ENCODE peak calls at places on chromosome 10, in ten cellular contexts. One of them, this sample, is unnamed.

GRCh38 chr10:11091517-11092102 is 73.9 kb downstream of the CELF2 start:
- DNase-seq in HFF-Myc: no peak
- DNase-seq in AG09309: no peak
- DNase-seq in IMR-90: no peak
- DNase-seq in cardiac fibroblast: no peak
- DNase-seq in upper lobe of right lung: no peak
- DNase-seq in dorsolateral prefrontal cortex: no peak
- DNase-seq in AG04450: no peak
- DNase-seq in transverse colon: no peak
- DNase-seq in fibroblast of lung: no peak
- DNase-seq in this sample: no peak

GRCh38 chr10:124494050-124494807 is 32.6 kb downstream of the LHPP start:
- DNase-seq in cardiac fibroblast: no peak
- DNase-seq in dorsolateral prefrontal cortex: no peak
- DNase-seq in transverse colon: no peak
- DNase-seq in AG09309: no peak
- DNase-seq in AG04450: no peak
- DNase-seq in upper lobe of right lung: no peak
- DNase-seq in fibroblast of lung: no peak
- DNase-seq in HFF-Myc: no peak
- DNase-seq in IMR-90: no peak
- DNase-seq in this sample: no peak

GRCh38 chr10:117166420-117167345 is 28.6 kb upstream of the VAX1 start:
- DNase-seq in AG09309: no peak
- DNase-seq in IMR-90: no peak
- DNase-seq in upper lobe of right lung: no peak
- DNase-seq in cardiac fibroblast: no peak
- DNase-seq in fibroblast of lung: no peak
- DNase-seq in transverse colon: no peak
- DNase-seq in dorsolateral prefrontal cortex: no peak
- DNase-seq in AG04450: no peak
- DNase-seq in HFF-Myc: no peak
- DNase-seq in this sample: peak; percentile 72

GRCh38 chr10:73561192-73561591 is 29.9 kb downstream of the USP54 start:
- DNase-seq in upper lobe of right lung: no peak
- DNase-seq in IMR-90: no peak
- DNase-seq in fibroblast of lung: no peak
- DNase-seq in AG09309: no peak
- DNase-seq in AG04450: no peak
- DNase-seq in dorsolateral prefrontal cortex: no peak
- DNase-seq in cardiac fibroblast: no peak
- DNase-seq in HFF-Myc: no peak
- DNase-seq in transverse colon: no peak
- DNase-seq in this sample: no peak

GRCh38 chr10:33734393-33735110 is 400.1 kb upstream of the NRP1 start:
- DNase-seq in cardiac fibroblast: no peak
- DNase-seq in upper lobe of right lung: no peak
- DNase-seq in AG09309: no peak
- DNase-seq in transverse colon: no peak
- DNase-seq in AG04450: no peak
- DNase-seq in IMR-90: no peak
- DNase-seq in dorsolateral prefrontal cortex: no peak
- DNase-seq in HFF-Myc: no peak
- DNase-seq in fibroblast of lung: peak; percentile 45
- DNase-seq in this sample: no peak

GRCh38 chr10:97456686-97457065 is 10.7 kb downstream of the ZDHHC16 start:
- DNase-seq in IMR-90: no peak
- DNase-seq in AG04450: no peak
- DNase-seq in AG09309: no peak
- DNase-seq in upper lobe of right lung: no peak
- DNase-seq in fibroblast of lung: no peak
- DNase-seq in transverse colon: no peak
- DNase-seq in dorsolateral prefrontal cortex: no peak
- DNase-seq in HFF-Myc: no peak
- DNase-seq in cardiac fibroblast: no peak
- DNase-seq in this sample: no peak

GRCh38 chr10:56934515-56934914 is 573.5 kb upstream of the ZWINT start:
- DNase-seq in dorsolateral prefrontal cortex: no peak
- DNase-seq in upper lobe of right lung: no peak
- DNase-seq in fibroblast of lung: no peak
- DNase-seq in AG04450: no peak
- DNase-seq in IMR-90: no peak
- DNase-seq in HFF-Myc: no peak
- DNase-seq in transverse colon: no peak
- DNase-seq in AG09309: no peak
- DNase-seq in cardiac fibroblast: no peak
- DNase-seq in this sample: no peak

GRCh38 chr10:100997364-100998182 is 2.0 kb upstream of the LZTS2 start:
- DNase-seq in fibroblast of lung: peak; percentile 80
- DNase-seq in IMR-90: peak; percentile 65
- DNase-seq in HFF-Myc: no peak
- DNase-seq in AG09309: peak; percentile 37
- DNase-seq in cardiac fibroblast: peak; percentile 84
- DNase-seq in AG04450: no peak
- DNase-seq in dorsolateral prefrontal cortex: peak; percentile 76
- DNase-seq in upper lobe of right lung: peak; percentile 94
- DNase-seq in transverse colon: peak; percentile 88
- DNase-seq in this sample: peak; percentile 79

GRCh38 chr10:58299580-58299979 is 30.6 kb downstream of the CISD1 start:
- DNase-seq in IMR-90: peak; percentile 57
- DNase-seq in transverse colon: peak; percentile 65
- DNase-seq in HFF-Myc: no peak
- DNase-seq in AG04450: no peak
- DNase-seq in AG09309: no peak
- DNase-seq in upper lobe of right lung: no peak
- DNase-seq in fibroblast of lung: peak; percentile 69
- DNase-seq in dorsolateral prefrontal cortex: no peak
- DNase-seq in cardiac fibroblast: peak; percentile 68
- DNase-seq in this sample: peak; percentile 63

GRCh38 chr10:70364001-70364771 is 18.2 kb downstream of the LRRC20 start:
- DNase-seq in fibroblast of lung: peak; percentile 100
- DNase-seq in transverse colon: peak; percentile 92
- DNase-seq in dorsolateral prefrontal cortex: peak; percentile 91
- DNase-seq in HFF-Myc: peak; percentile 91
- DNase-seq in IMR-90: peak; percentile 99
- DNase-seq in cardiac fibroblast: peak; percentile 99
- DNase-seq in AG04450: peak; percentile 97
- DNase-seq in AG09309: peak; percentile 95
- DNase-seq in upper lobe of right lung: peak; percentile 95
- DNase-seq in this sample: peak; percentile 99

GRCh38 chr10:132043861-132044695 is 21.7 kb upstream of the JAKMIP3 start:
- DNase-seq in transverse colon: no peak
- DNase-seq in HFF-Myc: no peak
- DNase-seq in cardiac fibroblast: no peak
- DNase-seq in IMR-90: no peak
- DNase-seq in AG04450: no peak
- DNase-seq in AG09309: no peak
- DNase-seq in fibroblast of lung: no peak
- DNase-seq in upper lobe of right lung: no peak
- DNase-seq in dorsolateral prefrontal cortex: no peak
- DNase-seq in this sample: no peak

GRCh38 chr10:227014-227413 is 91.8 kb downstream of the ZMYND11 start:
- DNase-seq in transverse colon: no peak
- DNase-seq in dorsolateral prefrontal cortex: no peak
- DNase-seq in fibroblast of lung: peak; percentile 52
- DNase-seq in HFF-Myc: no peak
- DNase-seq in IMR-90: peak; percentile 39
- DNase-seq in cardiac fibroblast: peak; percentile 39
- DNase-seq in AG09309: peak; percentile 70
- DNase-seq in upper lobe of right lung: no peak
- DNase-seq in AG04450: no peak
- DNase-seq in this sample: peak; percentile 14

GRCh38 chr10:93742633-93743349 is 14.9 kb upstream of the LGI1 start:
- DNase-seq in HFF-Myc: no peak
- DNase-seq in upper lobe of right lung: no peak
- DNase-seq in AG04450: no peak
- DNase-seq in fibroblast of lung: no peak
- DNase-seq in AG09309: no peak
- DNase-seq in transverse colon: no peak
- DNase-seq in dorsolateral prefrontal cortex: no peak
- DNase-seq in IMR-90: no peak
- DNase-seq in cardiac fibroblast: no peak
- DNase-seq in this sample: no peak

GRCh38 chr10:6894405-6894804 is 314.3 kb upstream of the PRKCQ start:
- DNase-seq in dorsolateral prefrontal cortex: no peak
- DNase-seq in upper lobe of right lung: no peak
- DNase-seq in fibroblast of lung: no peak
- DNase-seq in cardiac fibroblast: no peak
- DNase-seq in HFF-Myc: no peak
- DNase-seq in AG04450: no peak
- DNase-seq in AG09309: no peak
- DNase-seq in transverse colon: no peak
- DNase-seq in IMR-90: no peak
- DNase-seq in this sample: no peak

DNA sequence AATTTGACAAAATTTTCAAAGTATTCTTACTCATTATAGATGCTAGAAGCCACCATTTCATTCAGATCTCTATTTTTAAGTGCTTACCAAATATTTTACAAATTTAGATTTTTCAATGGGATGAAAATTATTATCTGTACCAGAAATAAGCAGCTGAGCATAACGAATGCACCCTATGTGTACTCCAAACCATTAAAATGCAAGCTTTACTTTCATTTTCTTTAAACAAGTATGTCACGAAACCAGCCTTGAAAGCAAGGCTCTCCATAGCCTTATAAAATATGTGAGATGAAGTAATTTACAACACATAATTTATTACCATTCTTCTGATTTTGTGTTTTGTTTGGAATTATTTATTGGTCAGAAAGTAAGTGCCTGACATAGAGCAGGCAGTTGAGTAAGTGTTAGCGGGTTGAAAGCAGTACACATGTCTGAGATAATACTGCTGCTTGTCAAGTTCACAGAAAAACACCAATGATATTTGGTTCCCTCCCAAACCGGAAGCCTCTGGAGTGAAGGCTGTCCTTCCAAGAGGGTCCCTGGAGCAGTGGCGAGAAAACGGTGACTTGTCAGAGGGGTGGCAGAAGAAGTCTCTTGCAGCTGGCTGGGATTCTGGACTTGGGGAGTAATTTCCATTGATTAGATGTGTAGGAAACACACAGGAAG is 322.7 kb upstream of the PFKP start:
- DNase-seq in IMR-90: no peak
- DNase-seq in cardiac fibroblast: no peak
- DNase-seq in upper lobe of right lung: no peak
- DNase-seq in HFF-Myc: no peak
- DNase-seq in fibroblast of lung: no peak
- DNase-seq in transverse colon: no peak
- DNase-seq in AG04450: no peak
- DNase-seq in dorsolateral prefrontal cortex: no peak
- DNase-seq in AG09309: no peak
- DNase-seq in this sample: no peak
- H3K4me3 ChIP-seq in IMR-90: no peak overlapping the region
- H3K4me3 ChIP-seq in cardiac fibroblast: no peak overlapping the region
- H3K4me3 ChIP-seq in upper lobe of right lung: peak overlapping the region; percentile 29
- H3K4me3 ChIP-seq in HFF-Myc: no peak overlapping the region
- H3K4me3 ChIP-seq in fibroblast of lung: no peak overlapping the region
- H3K4me3 ChIP-seq in transverse colon: peak overlapping the region; percentile 2
- H3K4me3 ChIP-seq in AG04450: no peak overlapping the region
- H3K4me3 ChIP-seq in dorsolateral prefrontal cortex: no peak overlapping the region
- H3K4me3 ChIP-seq in AG09309: no peak overlapping the region
- H3K4me3 ChIP-seq in this sample: no peak overlapping the region

GRCh38 chr10:77574436-77574835 is 63.2 kb downstream of the KCNMA1 start:
- DNase-seq in transverse colon: no peak
- DNase-seq in upper lobe of right lung: no peak
- DNase-seq in dorsolateral prefrontal cortex: no peak
- DNase-seq in fibroblast of lung: no peak
- DNase-seq in IMR-90: no peak
- DNase-seq in HFF-Myc: no peak
- DNase-seq in cardiac fibroblast: no peak
- DNase-seq in AG04450: no peak
- DNase-seq in AG09309: no peak
- DNase-seq in this sample: no peak
- TF ChIP-seq CTCF in transverse colon: no peak
- TF ChIP-seq CTCF in upper lobe of right lung: no peak
- TF ChIP-seq CTCF in dorsolateral prefrontal cortex: no peak
- TF ChIP-seq CTCF in fibroblast of lung: no peak
- TF ChIP-seq CTCF in IMR-90: no peak
- TF ChIP-seq CTCF in HFF-Myc: no peak
- TF ChIP-seq CTCF in cardiac fibroblast: no peak
- TF ChIP-seq CTCF in AG04450: no peak
- TF ChIP-seq CTCF in AG09309: no peak
- TF ChIP-seq CTCF in this sample: no peak

GRCh38 chr10:59606551-59606961 is 103.1 kb downstream of the SLC16A9 start:
- DNase-seq in IMR-90: peak; percentile 3
- DNase-seq in transverse colon: no peak
- DNase-seq in cardiac fibroblast: peak; percentile 59
- DNase-seq in upper lobe of right lung: no peak
- DNase-seq in dorsolateral prefrontal cortex: no peak
- DNase-seq in HFF-Myc: no peak
- DNase-seq in AG09309: no peak
- DNase-seq in fibroblast of lung: peak; percentile 66
- DNase-seq in AG04450: no peak
- DNase-seq in this sample: peak; percentile 67
- H3K4me3 ChIP-seq in IMR-90: no peak overlapping the region
- H3K4me3 ChIP-seq in transverse colon: no peak overlapping the region
- H3K4me3 ChIP-seq in cardiac fibroblast: no peak overlapping the region
- H3K4me3 ChIP-seq in upper lobe of right lung: no peak overlapping the region
- H3K4me3 ChIP-seq in dorsolateral prefrontal cortex: no peak overlapping the region
- H3K4me3 ChIP-seq in HFF-Myc: no peak overlapping the region
- H3K4me3 ChIP-seq in AG09309: no peak overlapping the region
- H3K4me3 ChIP-seq in fibroblast of lung: no peak overlapping the region
- H3K4me3 ChIP-seq in AG04450: no peak overlapping the region
- H3K4me3 ChIP-seq in this sample: no peak overlapping the region

GRCh38 chr10:48536226-48536500 is 68.7 kb downstream of the ARHGAP22 start:
- DNase-seq in cardiac fibroblast: no peak
- DNase-seq in transverse colon: no peak
- DNase-seq in HFF-Myc: no peak
- DNase-seq in AG04450: no peak
- DNase-seq in upper lobe of right lung: no peak
- DNase-seq in fibroblast of lung: no peak
- DNase-seq in IMR-90: no peak
- DNase-seq in AG09309: no peak
- DNase-seq in dorsolateral prefrontal cortex: no peak
- DNase-seq in this sample: no peak

GRCh38 chr10:48536916-48537890 is 67.7 kb downstream of the ARHGAP22 start:
- DNase-seq in upper lobe of right lung: no peak
- DNase-seq in AG04450: no peak
- DNase-seq in transverse colon: no peak
- DNase-seq in fibroblast of lung: no peak
- DNase-seq in IMR-90: no peak
- DNase-seq in cardiac fibroblast: no peak
- DNase-seq in HFF-Myc: no peak
- DNase-seq in AG09309: no peak
- DNase-seq in dorsolateral prefrontal cortex: no peak
- DNase-seq in this sample: no peak

GRCh38 chr10:48533951-48534720 is 70.7 kb downstream of the ARHGAP22 start:
- DNase-seq in fibroblast of lung: no peak
- DNase-seq in dorsolateral prefrontal cortex: no peak
- DNase-seq in cardiac fibroblast: peak; percentile 69
- DNase-seq in transverse colon: no peak
- DNase-seq in HFF-Myc: no peak
- DNase-seq in IMR-90: no peak
- DNase-seq in upper lobe of right lung: no peak
- DNase-seq in AG04450: no peak
- DNase-seq in AG09309: peak; percentile 11
- DNase-seq in this sample: no peak

GRCh38 chr10:48533540-48533939 is 71.3 kb downstream of the ARHGAP22 start:
- DNase-seq in dorsolateral prefrontal cortex: no peak
- DNase-seq in transverse colon: no peak
- DNase-seq in cardiac fibroblast: no peak
- DNase-seq in HFF-Myc: no peak
- DNase-seq in fibroblast of lung: no peak
- DNase-seq in AG04450: no peak
- DNase-seq in upper lobe of right lung: no peak
- DNase-seq in AG09309: no peak
- DNase-seq in IMR-90: no peak
- DNase-seq in this sample: no peak

GRCh38 chr10:48535416-48536225 is 69.3 kb downstream of the ARHGAP22 start:
- DNase-seq in HFF-Myc: no peak
- DNase-seq in fibroblast of lung: no peak
- DNase-seq in transverse colon: no peak
- DNase-seq in upper lobe of right lung: no peak
- DNase-seq in IMR-90: no peak
- DNase-seq in AG09309: no peak
- DNase-seq in dorsolateral prefrontal cortex: no peak
- DNase-seq in AG04450: no peak
- DNase-seq in cardiac fibroblast: no peak
- DNase-seq in this sample: no peak
- TF ChIP-seq CTCF in HFF-Myc: peak; percentile 29
- TF ChIP-seq CTCF in fibroblast of lung: no peak
- TF ChIP-seq CTCF in transverse colon: no peak
- TF ChIP-seq CTCF in upper lobe of right lung: no peak
- TF ChIP-seq CTCF in IMR-90: no peak
- TF ChIP-seq CTCF in AG09309: peak; percentile 11
- TF ChIP-seq CTCF in dorsolateral prefrontal cortex: no peak
- TF ChIP-seq CTCF in AG04450: peak; percentile 11
- TF ChIP-seq CTCF in cardiac fibroblast: peak; percentile 15
- TF ChIP-seq CTCF in this sample: no peak

This sample was measured in epithelial cell of esophagus.